ENCODE peak calls at places on chromosomes 7 and 10, in eight cellular contexts. I is tibial artery, V is anterior cingulate cortex, B is hypothalamus, O is fibroblast of lung, L is GM23338, R is SJSA1, S is GF-D8. W is an unnamed sample.

GRCh38 chr10:71590786-71591350 is 128.7 kb downstream of the C10orf105 start:
- DNase-seq in L (no peak), V (no peak), I (no peak), S (no peak), B (no peak), O (no peak), R (peak), W (no peak)

GRCh38 chr10:84216834-84217233 is 8.5 kb downstream of the LRIT2 start:
- DNase-seq in S (no peak), L (no peak), B (no peak), I (no peak), O (no peak), V (no peak), R (no peak), W (no peak)

GRCh38 chr7:149707448-149707886 is 65.9 kb downstream of the ZNF467 start:
- DNase-seq in L (no peak), S (peak), V (no peak), R (peak), I (no peak), B (no peak), O (no peak), W (no peak)

GRCh38 chr7:7765422-7765821 is 47.0 kb upstream of the RPA3 start:
- DNase-seq in I (no peak), O (no peak), V (no peak), L (no peak), S (no peak), B (no peak), R (no peak), W (no peak)

GRCh38 chr7:101891936-101892640 is 74.7 kb downstream of the CUX1 start:
- DNase-seq in O (peak), I (no peak), V (no peak), L (no peak), B (no peak), S (peak), R (no peak), W (no peak)

GRCh38 chr7:100719523-100720319 is 547 bp upstream of the EPO start:
- DNase-seq in I (no peak), B (no peak), V (no peak), L (no peak), S (no peak), O (peak), R (no peak), W (no peak)

GRCh38 chr10:132236161-132236560 is 49.4 kb downstream of the DPYSL4 start:
- DNase-seq in S (no peak), V (no peak), O (no peak), B (no peak), R (no peak), I (no peak), L (no peak), W (no peak)

GRCh38 chr10:78176320-78177012 is 142.8 kb downstream of the RPS24 start:
- DNase-seq in L (no peak), I (no peak), O (no peak), R (no peak), S (no peak), V (no peak), B (no peak), W (no peak)

GRCh38 chr7:98568891-98569290 is 48.2 kb upstream of the NPTX2 start:
- DNase-seq in I (no peak), B (no peak), R (no peak), O (no peak), V (no peak), S (no peak), L (no peak), W (no peak)

GRCh38 chr10:97184971-97185325 is 811 bp downstream of the SLIT1 start:
- DNase-seq in O (no peak), V (no peak), R (no peak), L (peak), S (no peak), B (no peak), I (no peak), W (peak)

GRCh38 chr7:113831509-113831908 is 87.3 kb downstream of the PPP1R3A start:
- DNase-seq in L (peak), S (no peak), V (no peak), I (no peak), R (no peak), B (no peak), O (no peak), W (no peak)

GRCh38 chr10:50592961-50593418 is 30.8 kb downstream of the SGMS1 start:
- DNase-seq in S (no peak), B (no peak), L (no peak), R (no peak), I (no peak), V (no peak), O (peak), W (no peak)

GRCh38 chr7:96949766-96950165 is 55.6 kb upstream of the DLX6 start:
- DNase-seq in I (no peak), O (peak), B (no peak), L (no peak), R (peak), S (no peak), V (no peak), W (no peak)

GRCh38 chr7:132090444-132090843 is 485.8 kb downstream of the PLXNA4 start:
- DNase-seq in R (no peak), L (no peak), B (no peak), I (peak), V (no peak), S (no peak), O (no peak), W (no peak)

GRCh38 chr10:102796407-102797176 is 40.6 kb downstream of the CYP17A1 start:
- DNase-seq in S (peak), O (peak), B (peak), V (peak), L (no peak), R (peak), I (peak), W (peak)

GRCh38 chr10:52752801-52753437 is 19.7 kb downstream of the MBL2 start:
- DNase-seq in B (no peak), S (no peak), I (no peak), V (no peak), R (no peak), O (no peak), L (no peak), W (no peak)

GRCh38 chr10:60236869-60237524 is 152.7 kb downstream of the ANK3 start:
- DNase-seq in R (no peak), B (peak), I (peak), V (peak), S (peak), L (no peak), O (peak), W (peak)

GRCh38 chr7:139895141-139895829 is 66.2 kb downstream of the TBXAS1 start:
- DNase-seq in B (no peak), S (no peak), R (no peak), O (no peak), I (no peak), L (no peak), V (no peak), W (no peak)

GRCh38 chr7:151930026-151930653 is 26.1 kb upstream of the GALNTL5 start:
- DNase-seq in R (no peak), B (no peak), O (no peak), I (no peak), L (no peak), S (no peak), V (no peak), W (no peak)

GRCh38 chr7:959271-959670 is 4.8 kb upstream of the ADAP1 start:
- DNase-seq in L (no peak), S (no peak), O (no peak), V (no peak), R (no peak), B (no peak), I (no peak), W (peak)

W was measured in spleen.